ENCODE peak calls at places on chromosome 6, in nine cellular contexts. V, F, C, W, E, M, U, R and B are unnamed samples.

GRCh38 chr6:159979136-159979874 is 10.4 kb downstream of the IGF2R start:
- DNase-seq in V (peak), F (peak), C (no peak), W (peak), E (no peak), M (peak), U (peak), R (no peak), B (peak)

GRCh38 chr6:105072799-105073199 is 107.0 kb downstream of the POPDC3 start:
- DNase-seq in V (peak), F (peak), C (no peak), W (peak), E (no peak), M (no peak), U (peak), R (no peak), B (peak)

GRCh38 chr6:113860165-113860955 is 3.2 kb downstream of the MARCKS start:
- DNase-seq in V (peak), F (peak), C (no peak), W (peak), E (peak), M (no peak), U (peak), R (peak), B (peak)

GRCh38 chr6:14026831-14027539 is 90.6 kb upstream of the CD83 start:
- DNase-seq in V (peak), F (no peak), C (no peak), W (peak), E (no peak), M (peak), U (peak), R (no peak), B (peak)

GRCh38 chr6:3518356-3518841 is 61.5 kb upstream of the SLC22A23 start:
- DNase-seq in V (peak), F (peak), C (no peak), W (peak), E (peak), M (peak), U (peak), R (peak), B (peak)

GRCh38 chr6:144214029-144214428 is 63.7 kb downstream of the STX11 start:
- DNase-seq in V (no peak), F (no peak), C (no peak), W (no peak), E (no peak), M (no peak), U (no peak), R (no peak), B (no peak)

GRCh38 chr6:17353440-17354175 is 39.8 kb upstream of the CAP2 start:
- DNase-seq in V (no peak), F (no peak), C (no peak), W (no peak), E (no peak), M (no peak), U (no peak), R (no peak), B (no peak)

GRCh38 chr6:102813489-102814275 is 1420.2 kb downstream of the GRIK2 start:
- DNase-seq in V (peak), F (no peak), C (no peak), W (no peak), E (no peak), M (no peak), U (no peak), R (no peak), B (no peak)

GRCh38 chr6:16238057-16238657 is at the start of gene GMPR:
- DNase-seq in V (peak), F (peak), C (peak), W (peak), E (peak), M (peak), U (peak), R (peak), B (peak)

GRCh38 chr6:72464791-72465691 is 156.8 kb upstream of the KCNQ5 start:
- DNase-seq in V (peak), F (peak), C (no peak), W (peak), E (no peak), M (peak), U (peak), R (no peak), B (peak)

GRCh38 chr6:48817714-48818113 is 645.3 kb downstream of the MMUT start:
- DNase-seq in V (peak), F (peak), C (no peak), W (peak), E (no peak), M (peak), U (peak), R (no peak), B (peak)

GRCh38 chr6:85594197-85594930 is 706 bp upstream of the SNX14 start:
- DNase-seq in V (peak), F (peak), C (no peak), W (peak), E (no peak), M (no peak), U (no peak), R (peak), B (peak)

GRCh38 chr6:44001318-44001868 is 125.9 kb downstream of the MRPL14 start:
- DNase-seq in V (no peak), F (no peak), C (peak), W (no peak), E (no peak), M (no peak), U (peak), R (no peak), B (no peak)

GRCh38 chr6:80608881-80609280 is 502.4 kb downstream of the BCKDHB start:
- DNase-seq in V (no peak), F (peak), C (no peak), W (peak), E (no peak), M (peak), U (peak), R (no peak), B (peak)

GRCh38 chr6:42711930-42712329 is 10.5 kb downstream of the PRPH2 start:
- DNase-seq in V (no peak), F (no peak), C (no peak), W (no peak), E (no peak), M (no peak), U (no peak), R (no peak), B (no peak)

GRCh38 chr6:13765570-13765969 is 48.8 kb downstream of the MCUR1 start:
- DNase-seq in V (no peak), F (no peak), C (no peak), W (peak), E (no peak), M (peak), U (no peak), R (no peak), B (peak)

GRCh38 chr6:21158873-21159272 is 434.7 kb upstream of the SOX4 start:
- DNase-seq in V (no peak), F (no peak), C (no peak), W (no peak), E (no peak), M (no peak), U (no peak), R (no peak), B (no peak)

GRCh38 chr6:79077680-79078056 is 386 bp downstream of the PHIP start:
- DNase-seq in V (no peak), F (no peak), C (peak), W (no peak), E (no peak), M (no peak), U (no peak), R (no peak), B (no peak)

GRCh38 chr6:55011034-55011433 is 163.3 kb upstream of the HCRTR2 start:
- DNase-seq in V (no peak), F (no peak), C (no peak), W (no peak), E (no peak), M (no peak), U (no peak), R (no peak), B (no peak)

GRCh38 chr6:1916334-1916985 is 306.7 kb downstream of the FOXC1 start:
- DNase-seq in V (peak), F (peak), C (no peak), W (peak), E (no peak), M (peak), U (no peak), R (no peak), B (peak)

GRCh38 chr6:159929819-159930218 is 39.0 kb downstream of the MAS1 start:
- DNase-seq in V (no peak), F (peak), C (no peak), W (no peak), E (no peak), M (no peak), U (peak), R (no peak), B (no peak)

GRCh38 chr6:107982511-107982910 is 24.5 kb upstream of the SEC63 start:
- DNase-seq in V (no peak), F (no peak), C (no peak), W (no peak), E (no peak), M (no peak), U (no peak), R (no peak), B (no peak)

GRCh38 chr6:158211273-158212055 is 43.3 kb downstream of the GTF2H5 start:
- DNase-seq in V (peak), F (peak), C (no peak), W (peak), E (no peak), M (peak), U (peak), R (no peak), B (peak)

GRCh38 chr6:11009353-11009752 is 34.8 kb downstream of the ELOVL2 start:
- DNase-seq in V (no peak), F (peak), C (no peak), W (peak), E (no peak), M (peak), U (peak), R (no peak), B (peak)

GRCh38 chr6:150081702-150082101 is 12.8 kb upstream of the ULBP3 start:
- DNase-seq in V (no peak), F (no peak), C (no peak), W (no peak), E (no peak), M (no peak), U (no peak), R (no peak), B (no peak)

GRCh38 chr6:157263146-157263545 is 60.2 kb downstream of the TMEM242 start:
- DNase-seq in V (no peak), F (no peak), C (no peak), W (no peak), E (no peak), M (no peak), U (no peak), R (no peak), B (no peak)

GRCh38 chr6:84065718-84066290 is 32.2 kb downstream of the MRAP2 start:
- DNase-seq in V (peak), F (peak), C (no peak), W (peak), E (no peak), M (peak), U (peak), R (no peak), B (peak)

GRCh38 chr6:166944666-166945256 is 11.6 kb downstream of the RNASET2 start:
- DNase-seq in V (no peak), F (no peak), C (no peak), W (no peak), E (peak), M (no peak), U (no peak), R (no peak), B (no peak)

GRCh38 chr6:28807682-28808280 is 116.0 kb downstream of the TRIM27 start:
- DNase-seq in V (peak), F (peak), C (no peak), W (peak), E (no peak), M (peak), U (peak), R (no peak), B (peak)
- H3K4me3 ChIP-seq in V (peak), F (peak), C (no peak), W (peak), E (no peak), M (peak), U (peak), R (no peak), B (peak)

GRCh38 chr6:62746968-62747367 is 460.9 kb upstream of the KHDRBS2 start:
- DNase-seq in V (no peak), F (no peak), C (no peak), W (no peak), E (no peak), M (no peak), U (no peak), R (no peak), B (no peak)
- TF ChIP-seq CTCF in V (no peak), F (no peak), C (no peak), W (no peak), E (no peak), M (no peak), U (no peak), R (no peak), B (no peak)

GRCh38 chr6:122653094-122653493 is 42.9 kb downstream of the PKIB start:
- DNase-seq in V (no peak), F (no peak), C (no peak), W (peak), E (no peak), M (peak), U (no peak), R (no peak), B (peak)

GRCh38 chr6:122652431-122652830 is 42.2 kb downstream of the PKIB start:
- DNase-seq in V (no peak), F (no peak), C (no peak), W (peak), E (no peak), M (peak), U (no peak), R (no peak), B (peak)

GRCh38 chr6:122660296-122660695 is 50.1 kb downstream of the PKIB start:
- DNase-seq in V (no peak), F (no peak), C (no peak), W (no peak), E (no peak), M (no peak), U (no peak), R (no peak), B (no peak)

GRCh38 chr6:122654016-122654415 is 43.8 kb downstream of the PKIB start:
- DNase-seq in V (no peak), F (peak), C (no peak), W (no peak), E (no peak), M (peak), U (peak), R (no peak), B (peak)

DNA sequence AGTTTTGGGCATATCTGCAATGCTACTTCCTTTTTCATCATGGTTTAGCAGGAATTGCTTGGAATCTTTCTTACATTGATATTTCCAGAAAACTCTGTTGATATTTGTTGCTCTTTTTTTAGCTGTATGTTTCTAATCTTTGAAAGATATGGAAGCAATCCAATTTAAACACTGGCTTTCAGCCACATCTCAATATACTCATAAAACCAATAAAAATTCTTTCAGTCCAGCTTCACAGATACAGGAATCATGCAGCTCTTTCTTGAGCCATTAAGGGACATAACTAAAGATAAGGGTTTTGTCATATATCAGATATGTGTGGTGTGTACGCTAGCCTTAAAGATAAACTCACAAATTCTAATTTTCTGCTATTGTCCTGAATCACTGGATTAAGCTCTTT is 47.4 kb downstream of the PKIB start:
- DNase-seq in V (no peak), F (peak), C (no peak), W (peak), E (no peak), M (peak), U (peak), R (no peak), B (peak)
- H3K4me3 ChIP-seq in V (no peak), F (no peak), C (no peak), W (no peak), E (no peak), M (no peak), U (no peak), R (no peak), B (no peak)

DNA sequence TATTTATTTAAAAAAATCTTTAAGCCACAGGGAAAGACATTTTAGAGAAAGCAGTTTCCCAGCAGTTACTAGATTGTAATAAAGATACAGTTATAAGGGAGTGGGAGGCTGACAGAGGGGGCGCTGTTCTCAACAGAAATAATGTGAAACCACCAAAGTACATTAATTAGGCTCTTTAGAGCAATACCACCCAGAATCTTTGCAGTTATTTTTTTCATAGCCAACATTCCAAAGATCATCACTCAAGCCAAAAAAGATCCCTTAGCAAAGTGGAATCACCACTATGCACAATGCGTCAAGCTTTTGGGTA is 331.3 kb upstream of the DEFB112 start:
- DNase-seq in V (peak), F (no peak), C (no peak), W (no peak), E (no peak), M (no peak), U (no peak), R (no peak), B (no peak)
- TF ChIP-seq CTCF in V (no peak), F (no peak), C (no peak), W (no peak), E (no peak), M (no peak), U (no peak), R (no peak), B (no peak)

DNA sequence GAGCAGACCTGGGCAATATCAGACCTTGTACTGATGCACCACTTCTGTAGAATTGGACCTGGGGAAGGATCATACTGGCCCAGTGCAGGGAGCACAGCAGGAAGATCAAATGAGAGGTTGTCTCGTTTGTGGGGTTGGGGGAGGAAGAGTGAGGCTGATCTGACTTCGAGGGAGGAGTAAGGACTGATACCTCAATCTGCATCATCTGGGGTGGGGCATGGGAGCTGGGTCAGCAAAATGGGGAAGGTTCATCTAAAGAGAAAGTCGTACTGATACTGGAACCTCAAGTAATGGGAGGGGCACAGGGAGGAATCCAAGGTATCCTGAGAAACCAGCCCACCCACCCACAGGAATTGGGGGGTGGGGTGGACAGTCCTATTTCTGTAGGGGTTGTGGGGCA is 3.7 kb downstream of the RNF39 start:
- DNase-seq in V (no peak), F (no peak), C (no peak), W (no peak), E (no peak), M (no peak), U (no peak), R (no peak), B (no peak)
- H3K4me3 ChIP-seq in V (no peak), F (no peak), C (no peak), W (no peak), E (no peak), M (no peak), U (peak), R (no peak), B (no peak)